ENCODE peak calls at places on chromosomes 6 and 20, in eight cellular contexts. J is HCT116, E is stomach, D is endothelial cell of umbilical vein, T is Panc1, K is esophagus muscularis mucosa, W is transverse colon, M is GM23338. X is an unnamed sample.
A peak's percentile ranks its signal among the peaks of the same experiment; 100 is the strongest.

GRCh38 chr6:137389150-137389664 is 105.0 kb downstream of the OLIG3 start:
- DNase-seq in E (no peak), W (peak; percentile 23), D (no peak), K (no peak), T (no peak), J (no peak), M (no peak), X (no peak)

GRCh38 chr6:125812394-125813231 is 21.9 kb downstream of the NCOA7 start:
- DNase-seq in T (no peak), K (no peak), J (no peak), M (no peak), W (no peak), D (peak; percentile 98), E (no peak), X (no peak)

GRCh38 chr6:158653577-158654354 is 3.9 kb downstream of the SYTL3 start:
- DNase-seq in W (peak; percentile 74), T (no peak), J (no peak), M (no peak), E (peak; percentile 61), D (no peak), K (peak; percentile 92), X (no peak)

GRCh38 chr6:107862383-107862782 is 38.3 kb upstream of the SCML4 start:
- DNase-seq in M (no peak), D (no peak), E (no peak), K (no peak), J (no peak), W (no peak), T (no peak), X (no peak)

GRCh38 chr6:169396554-169397163 is 143.0 kb upstream of the THBS2 start:
- DNase-seq in E (no peak), M (no peak), T (no peak), W (no peak), J (no peak), K (peak; percentile 85), D (no peak), X (no peak)

GRCh38 chr6:120354452-120355098 is 979.7 kb downstream of the TBC1D32 start:
- DNase-seq in D (no peak), W (no peak), E (no peak), K (no peak), J (no peak), T (no peak), M (no peak), X (no peak)

GRCh38 chr20:61054411-61054810 is 197.7 kb upstream of the CDH4 start:
- DNase-seq in T (no peak), W (no peak), J (no peak), M (no peak), E (no peak), D (no peak), K (no peak), X (no peak)

GRCh38 chr6:11771473-11772048 is 7.0 kb downstream of the ADTRP start:
- DNase-seq in T (no peak), D (no peak), K (no peak), E (no peak), J (no peak), W (no peak), M (no peak), X (no peak)

GRCh38 chr6:30202366-30202765 is 10.8 kb downstream of the TRIM26 start:
- DNase-seq in K (no peak), M (no peak), E (no peak), D (no peak), T (no peak), J (no peak), W (no peak), X (no peak)

GRCh38 chr6:43793875-43794242 is 23.8 kb downstream of the VEGFA start:
- DNase-seq in W (no peak), M (no peak), K (no peak), E (no peak), T (no peak), J (no peak), D (no peak), X (no peak)

DNA sequence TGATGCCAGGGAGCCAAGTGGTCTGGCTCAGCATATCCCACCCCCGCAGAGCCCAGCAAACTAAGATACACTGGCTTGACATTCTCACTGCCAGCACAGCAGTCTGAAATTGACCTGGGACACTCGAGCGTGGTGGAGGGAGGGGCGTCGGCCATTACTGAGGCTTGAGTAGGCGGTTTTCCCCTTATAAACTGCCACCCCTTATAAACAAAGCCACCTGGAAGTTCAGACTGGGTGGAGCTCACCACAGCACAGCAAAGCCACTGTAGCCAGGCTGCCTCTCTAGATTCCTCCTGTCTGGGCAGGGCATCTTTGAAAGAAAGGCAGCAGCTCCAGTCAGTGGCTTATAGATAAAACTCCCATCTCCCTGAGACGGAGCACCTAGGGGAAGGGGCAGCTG is 19.4 kb downstream of the TINAG start:
- DNase-seq in K (no peak), T (no peak), J (no peak), M (no peak), E (no peak), D (no peak), W (no peak), X (no peak)
- TF ChIP-seq POLR2AphosphoS5 in K (no peak), T (no peak), J (no peak), M (no peak), E (no peak), D (no peak), W (no peak), X (no peak)

GRCh38 chr20:46123482-46124245 is 5.5 kb downstream of the CD40 start:
- DNase-seq in E (no peak), M (no peak), T (no peak), W (no peak), K (no peak), D (no peak), J (no peak), X (no peak)
- TF ChIP-seq POLR2AphosphoS5 in E (no peak), M (no peak), T (no peak), W (no peak), K (no peak), D (no peak), J (no peak), X (no peak)

DNA sequence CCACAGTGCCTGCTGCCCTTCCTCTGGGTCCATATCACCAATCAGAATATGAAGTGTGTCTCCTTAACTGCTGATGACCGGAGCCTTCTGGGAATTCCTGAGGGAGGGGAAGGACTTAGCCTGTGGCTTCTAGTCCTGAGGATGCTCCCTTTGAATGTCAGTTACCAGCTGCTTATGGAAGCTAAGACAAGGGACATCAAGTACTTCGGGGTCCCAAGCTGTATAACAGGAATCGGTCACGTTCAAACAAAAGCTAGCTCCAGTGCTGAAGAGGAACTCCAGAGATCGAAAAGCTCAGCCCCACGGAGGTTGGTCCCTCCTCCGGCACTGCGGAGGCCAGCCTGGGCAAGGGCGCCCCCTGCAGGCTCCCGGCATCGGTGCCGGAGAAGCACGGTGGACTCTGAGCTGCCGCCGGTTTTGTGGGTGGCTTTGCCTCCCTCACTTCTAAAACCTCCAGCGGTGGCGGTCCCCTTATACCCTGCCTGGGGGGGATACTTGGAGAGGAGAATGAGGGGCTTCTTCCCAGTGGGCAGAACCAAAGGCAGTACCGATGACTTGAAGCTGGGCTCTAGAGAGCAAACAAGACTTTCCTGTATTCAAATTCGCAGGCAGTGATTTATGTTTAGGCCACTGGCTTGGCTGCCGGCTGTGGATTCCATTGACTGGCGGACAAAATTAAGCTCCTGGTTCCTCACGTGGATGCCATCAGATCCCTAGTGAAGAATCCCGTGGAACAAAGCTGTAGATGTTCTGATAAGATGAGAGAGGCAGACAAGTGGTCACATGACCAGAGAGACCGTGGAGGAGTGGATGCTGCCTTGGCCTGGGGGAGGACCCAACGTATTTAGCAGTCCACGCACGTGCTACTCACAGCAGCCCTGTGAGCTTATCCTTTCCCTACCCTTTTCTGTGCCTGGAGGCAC is 16.2 kb upstream of the UBR2 start:
- DNase-seq in J (peak; percentile 64), E (peak; percentile 87), D (peak; percentile 87), K (peak; percentile 94), M (peak; percentile 88), W (peak; percentile 89), T (peak; percentile 70), X (peak; percentile 90)
- TF ChIP-seq POLR2AphosphoS5 in J (peak; percentile 50), E (peak; percentile 52), D (no peak), K (no peak), M (peak; percentile 43), W (no peak), T (peak; percentile 62), X (no peak)

GRCh38 chr6:23302499-23302898 is 733.1 kb downstream of the HDGFL1 start:
- DNase-seq in T (no peak), D (peak; percentile 35), M (no peak), K (no peak), E (no peak), W (no peak), J (no peak), X (no peak)
- TF ChIP-seq POLR2AphosphoS5 in T (no peak), D (no peak), M (no peak), K (no peak), E (no peak), W (no peak), J (no peak), X (no peak)

GRCh38 chr20:58194176-58194796 is 34.2 kb downstream of the ANKRD60 start:
- DNase-seq in K (no peak), E (no peak), D (no peak), W (no peak), J (no peak), T (no peak), M (no peak), X (no peak)

GRCh38 chr20:58195047-58195446 is 33.4 kb downstream of the ANKRD60 start:
- DNase-seq in M (no peak), K (no peak), W (no peak), J (no peak), T (no peak), E (no peak), D (no peak), X (no peak)

GRCh38 chr20:58192567-58192966 is 35.9 kb downstream of the ANKRD60 start:
- DNase-seq in M (peak; percentile 41), K (no peak), W (no peak), D (peak; percentile 9), E (no peak), T (no peak), J (no peak), X (no peak)

GRCh38 chr20:58188496-58188895 is 40.0 kb downstream of the ANKRD60 start:
- DNase-seq in E (no peak), K (no peak), J (no peak), W (no peak), M (peak; percentile 72), T (no peak), D (no peak), X (no peak)

GRCh38 chr20:58192065-58192464 is 36.4 kb downstream of the ANKRD60 start:
- DNase-seq in J (no peak), E (no peak), K (no peak), M (no peak), D (no peak), T (no peak), W (no peak), X (no peak)
- TF ChIP-seq POLR2AphosphoS5 in J (no peak), E (no peak), K (no peak), M (no peak), D (no peak), T (no peak), W (no peak), X (no peak)

X was measured in sigmoid colon.